ENCODE peak calls at places on chromosomes 11 and 22, in five cellular contexts. I, N, R, O and X are unnamed samples.

GRCh38 chr11:12502950-12503579 is 125.7 kb downstream of the PARVA start:
- DNase-seq in I (no peak), N (no peak), R (no peak), O (no peak), X (no peak)

GRCh38 chr11:8068605-8069221 is 12.3 kb upstream of the TUB start:
- DNase-seq in I (no peak), N (peak), R (no peak), O (no peak), X (peak)

GRCh38 chr11:83007909-83008580 is 63.7 kb downstream of the RAB30 start:
- DNase-seq in I (no peak), N (peak), R (peak), O (peak), X (peak)

GRCh38 chr11:61971177-61972111 is 4.0 kb upstream of the FTH1 start:
- DNase-seq in I (peak), N (peak), R (peak), O (peak), X (peak)

GRCh38 chr11:63911876-63912275 is 5.1 kb downstream of the RCOR2 start:
- DNase-seq in I (no peak), N (no peak), R (no peak), O (no peak), X (peak)

GRCh38 chr11:126896025-126896424 is 104.5 kb downstream of the KIRREL3 start:
- DNase-seq in I (no peak), N (no peak), R (no peak), O (no peak), X (no peak)

GRCh38 chr11:1832181-1832988 is 2.4 kb upstream of the SYT8 start:
- DNase-seq in I (peak), N (peak), R (peak), O (peak), X (peak)

GRCh38 chr11:128448487-128448886 is 138.9 kb downstream of the ETS1 start:
- DNase-seq in I (no peak), N (no peak), R (peak), O (peak), X (no peak)

GRCh38 chr11:17472467-17472866 is 4.2 kb downstream of the ABCC8 start:
- DNase-seq in I (no peak), N (no peak), R (no peak), O (no peak), X (no peak)

GRCh38 chr11:69114811-69115523 is 40.8 kb upstream of the SMIM38 start:
- DNase-seq in I (no peak), N (no peak), R (peak), O (peak), X (peak)

GRCh38 chr22:25765016-25765367 is 23.0 kb downstream of the MYO18B start:
- DNase-seq in I (peak), N (no peak), R (no peak), O (no peak), X (no peak)

GRCh38 chr11:88529426-88529825 is 191.9 kb upstream of the CTSC start:
- DNase-seq in I (no peak), N (no peak), R (no peak), O (no peak), X (no peak)
- H3K27ac ChIP-seq in I (no peak), N (no peak), R (no peak), O (no peak), X (no peak)

GRCh38 chr11:34826384-34826726 is 89.8 kb downstream of the APIP start:
- DNase-seq in I (no peak), N (no peak), R (no peak), O (no peak), X (no peak)
- H3K27ac ChIP-seq in I (no peak), N (no peak), R (no peak), O (peak), X (no peak)

GRCh38 chr22:23071163-23072034 is 1.1 kb downstream of the GNAZ start:
- DNase-seq in I (no peak), N (peak), R (peak), O (no peak), X (peak)
- H3K27ac ChIP-seq in I (peak), N (no peak), R (no peak), O (peak), X (no peak)

GRCh38 chr22:38238519-38239051 is 34.2 kb downstream of the TMEM184B start:
- DNase-seq in I (no peak), N (no peak), R (no peak), O (no peak), X (peak)

GRCh38 chr22:38233427-38233826 is 31.6 kb downstream of the MAFF start:
- DNase-seq in I (no peak), N (no peak), R (no peak), O (no peak), X (peak)

GRCh38 chr22:38235240-38235850 is 33.6 kb downstream of the MAFF start:
- DNase-seq in I (no peak), N (no peak), R (no peak), O (no peak), X (peak)

GRCh38 chr22:38239101-38239761 is 33.6 kb downstream of the TMEM184B start:
- DNase-seq in I (no peak), N (no peak), R (no peak), O (no peak), X (peak)

DNA sequence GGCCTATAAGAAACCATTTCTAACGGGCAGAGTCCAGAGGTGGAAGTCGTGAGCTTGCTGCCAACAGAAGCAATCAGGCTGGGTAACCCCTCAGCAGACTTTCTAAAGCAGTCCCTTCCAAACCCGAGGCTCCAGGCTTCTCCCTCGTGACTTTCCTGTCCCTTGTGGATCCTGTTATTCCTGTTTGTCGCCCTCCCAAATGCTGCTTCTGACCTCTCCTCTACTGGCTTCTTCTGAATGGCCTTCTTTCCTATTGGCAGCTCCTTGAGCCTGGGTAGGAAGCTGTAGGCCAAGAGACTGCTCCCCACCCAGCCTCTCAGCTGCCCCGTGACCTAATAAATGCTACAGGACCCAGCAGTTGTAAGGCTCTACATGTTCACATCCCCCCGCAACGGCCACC is 35.0 kb downstream of the MAFF start:
- DNase-seq in I (no peak), N (no peak), R (no peak), O (peak), X (peak)
- H3K27ac ChIP-seq in I (peak), N (peak), R (no peak), O (peak), X (no peak)